ENCODE peak calls at places on chromosomes 2 and 18, in ten cellular contexts. One of them, this sample, is unnamed.
A peak's percentile ranks its signal among the peaks of the same experiment; 100 is the strongest.

GRCh38 chr2:101831351-101831865 is 133.9 kb downstream of the MAP4K4 start:
- DNase-seq in RWPE2: no peak
- DNase-seq in CD4-positive, CD25-positive, alpha-beta regulatory T cell: peak; percentile 79
- DNase-seq in uterus: peak; percentile 75
- DNase-seq in heart left ventricle: peak; percentile 79
- DNase-seq in testis: peak; percentile 87
- DNase-seq in suprapubic skin: peak; percentile 76
- DNase-seq in lower lobe of right lung: peak; percentile 56
- DNase-seq in body of pancreas: peak; percentile 73
- DNase-seq in colonic mucosa: peak; percentile 82
- DNase-seq in this sample: peak; percentile 80

GRCh38 chr18:9946831-9947230 is 33.0 kb downstream of the VAPA start:
- DNase-seq in heart left ventricle: no peak
- DNase-seq in testis: no peak
- DNase-seq in colonic mucosa: no peak
- DNase-seq in CD4-positive, CD25-positive, alpha-beta regulatory T cell: no peak
- DNase-seq in lower lobe of right lung: no peak
- DNase-seq in RWPE2: no peak
- DNase-seq in suprapubic skin: no peak
- DNase-seq in body of pancreas: no peak
- DNase-seq in uterus: no peak
- DNase-seq in this sample: no peak

GRCh38 chr2:38394903-38395341 is 17.8 kb upstream of the ATL2 start:
- DNase-seq in uterus: no peak
- DNase-seq in CD4-positive, CD25-positive, alpha-beta regulatory T cell: peak; percentile 49
- DNase-seq in colonic mucosa: no peak
- DNase-seq in testis: no peak
- DNase-seq in suprapubic skin: no peak
- DNase-seq in body of pancreas: no peak
- DNase-seq in heart left ventricle: no peak
- DNase-seq in RWPE2: no peak
- DNase-seq in lower lobe of right lung: no peak
- DNase-seq in this sample: no peak

GRCh38 chr2:190887089-190887488 is 6.5 kb downstream of the GLS start:
- DNase-seq in CD4-positive, CD25-positive, alpha-beta regulatory T cell: peak; percentile 33
- DNase-seq in RWPE2: no peak
- DNase-seq in body of pancreas: no peak
- DNase-seq in colonic mucosa: no peak
- DNase-seq in uterus: no peak
- DNase-seq in lower lobe of right lung: no peak
- DNase-seq in testis: no peak
- DNase-seq in suprapubic skin: no peak
- DNase-seq in heart left ventricle: no peak
- DNase-seq in this sample: no peak

GRCh38 chr2:119218478-119219064 is 5.1 kb upstream of the STEAP3 start:
- DNase-seq in testis: peak; percentile 66
- DNase-seq in uterus: no peak
- DNase-seq in lower lobe of right lung: peak; percentile 50
- DNase-seq in RWPE2: no peak
- DNase-seq in heart left ventricle: peak; percentile 41
- DNase-seq in colonic mucosa: no peak
- DNase-seq in suprapubic skin: no peak
- DNase-seq in body of pancreas: peak; percentile 70
- DNase-seq in CD4-positive, CD25-positive, alpha-beta regulatory T cell: no peak
- DNase-seq in this sample: no peak

GRCh38 chr2:229910832-229911412 is 10.9 kb downstream of the TRIP12 start:
- DNase-seq in suprapubic skin: no peak
- DNase-seq in body of pancreas: no peak
- DNase-seq in uterus: no peak
- DNase-seq in RWPE2: no peak
- DNase-seq in colonic mucosa: no peak
- DNase-seq in testis: no peak
- DNase-seq in lower lobe of right lung: no peak
- DNase-seq in CD4-positive, CD25-positive, alpha-beta regulatory T cell: peak; percentile 54
- DNase-seq in heart left ventricle: no peak
- DNase-seq in this sample: no peak

GRCh38 chr18:41144444-41144843 is 810.6 kb upstream of the PIK3C3 start:
- DNase-seq in body of pancreas: no peak
- DNase-seq in uterus: no peak
- DNase-seq in testis: no peak
- DNase-seq in RWPE2: peak; percentile 26
- DNase-seq in lower lobe of right lung: no peak
- DNase-seq in suprapubic skin: no peak
- DNase-seq in colonic mucosa: no peak
- DNase-seq in CD4-positive, CD25-positive, alpha-beta regulatory T cell: no peak
- DNase-seq in heart left ventricle: no peak
- DNase-seq in this sample: no peak

GRCh38 chr2:111667542-111668273 is 216.3 kb downstream of the ANAPC1 start:
- DNase-seq in RWPE2: no peak
- DNase-seq in lower lobe of right lung: no peak
- DNase-seq in body of pancreas: no peak
- DNase-seq in testis: no peak
- DNase-seq in colonic mucosa: peak; percentile 17
- DNase-seq in uterus: peak; percentile 33
- DNase-seq in CD4-positive, CD25-positive, alpha-beta regulatory T cell: peak; percentile 40
- DNase-seq in heart left ventricle: peak; percentile 50
- DNase-seq in suprapubic skin: no peak
- DNase-seq in this sample: peak; percentile 39

GRCh38 chr2:167275066-167275465 is 386.8 kb downstream of the XIRP2 start:
- DNase-seq in CD4-positive, CD25-positive, alpha-beta regulatory T cell: no peak
- DNase-seq in testis: no peak
- DNase-seq in body of pancreas: no peak
- DNase-seq in uterus: no peak
- DNase-seq in lower lobe of right lung: no peak
- DNase-seq in RWPE2: no peak
- DNase-seq in heart left ventricle: no peak
- DNase-seq in colonic mucosa: no peak
- DNase-seq in suprapubic skin: no peak
- DNase-seq in this sample: no peak
- H3K27ac ChIP-seq in CD4-positive, CD25-positive, alpha-beta regulatory T cell: no peak overlapping the region
- H3K27ac ChIP-seq in testis: no peak overlapping the region
- H3K27ac ChIP-seq in body of pancreas: no peak overlapping the region
- H3K27ac ChIP-seq in uterus: no peak overlapping the region
- H3K27ac ChIP-seq in lower lobe of right lung: no peak overlapping the region
- H3K27ac ChIP-seq in RWPE2: no peak overlapping the region
- H3K27ac ChIP-seq in heart left ventricle: no peak overlapping the region
- H3K27ac ChIP-seq in colonic mucosa: no peak overlapping the region
- H3K27ac ChIP-seq in suprapubic skin: no peak overlapping the region
- H3K27ac ChIP-seq in this sample: no peak overlapping the region

DNA sequence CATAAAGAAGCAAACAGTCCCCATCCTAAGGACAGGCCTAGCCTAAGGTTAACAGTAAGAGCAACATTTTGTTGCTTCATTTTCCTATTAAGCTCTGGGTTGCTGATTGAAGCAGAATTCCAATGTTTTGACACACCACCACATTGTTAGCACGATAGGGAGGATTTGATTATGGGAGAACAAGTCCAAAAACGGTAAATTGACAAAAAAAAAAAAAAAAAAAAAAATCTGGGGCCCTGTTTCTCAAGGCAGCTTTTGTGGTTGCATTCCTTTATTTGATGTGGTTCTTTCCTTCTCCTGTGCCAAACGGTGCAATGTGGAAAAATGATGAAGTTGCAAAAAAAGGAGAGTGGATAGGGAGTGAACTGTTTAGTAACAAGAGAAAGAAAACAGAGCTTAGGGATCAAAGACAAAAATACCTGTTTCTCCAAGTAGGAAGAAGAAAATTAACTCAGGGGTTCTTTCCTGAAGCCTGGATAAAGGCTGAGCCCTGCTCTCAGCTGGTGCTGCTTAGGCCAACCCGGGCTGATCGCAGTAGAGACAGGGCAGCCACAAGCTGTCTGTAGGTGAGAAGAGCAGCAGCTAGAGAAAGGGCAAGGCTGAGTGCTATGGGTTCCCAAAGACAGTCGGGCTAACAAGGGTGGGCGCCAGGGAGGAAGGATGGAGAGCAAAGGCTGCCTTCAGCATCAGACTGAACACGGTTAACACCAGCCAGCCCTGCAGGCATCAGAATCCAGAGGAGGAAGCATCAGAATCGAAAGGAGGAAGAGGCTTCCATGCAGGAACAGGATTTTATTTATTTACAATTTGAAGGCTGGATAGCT is 167.8 kb upstream of the FOSL2 start:
- DNase-seq in heart left ventricle: no peak
- DNase-seq in CD4-positive, CD25-positive, alpha-beta regulatory T cell: no peak
- DNase-seq in lower lobe of right lung: no peak
- DNase-seq in uterus: peak; percentile 19
- DNase-seq in testis: no peak
- DNase-seq in RWPE2: no peak
- DNase-seq in body of pancreas: no peak
- DNase-seq in colonic mucosa: peak; percentile 34
- DNase-seq in suprapubic skin: no peak
- DNase-seq in this sample: no peak
- H3K4me3 ChIP-seq in heart left ventricle: no peak overlapping the region
- H3K4me3 ChIP-seq in CD4-positive, CD25-positive, alpha-beta regulatory T cell: no peak overlapping the region
- H3K4me3 ChIP-seq in lower lobe of right lung: no peak overlapping the region
- H3K4me3 ChIP-seq in uterus: no peak overlapping the region
- H3K4me3 ChIP-seq in testis: no peak overlapping the region
- H3K4me3 ChIP-seq in RWPE2: no peak overlapping the region
- H3K4me3 ChIP-seq in body of pancreas: no peak overlapping the region
- H3K4me3 ChIP-seq in colonic mucosa: no peak overlapping the region
- H3K4me3 ChIP-seq in suprapubic skin: no peak overlapping the region
- H3K4me3 ChIP-seq in this sample: no peak overlapping the region

DNA sequence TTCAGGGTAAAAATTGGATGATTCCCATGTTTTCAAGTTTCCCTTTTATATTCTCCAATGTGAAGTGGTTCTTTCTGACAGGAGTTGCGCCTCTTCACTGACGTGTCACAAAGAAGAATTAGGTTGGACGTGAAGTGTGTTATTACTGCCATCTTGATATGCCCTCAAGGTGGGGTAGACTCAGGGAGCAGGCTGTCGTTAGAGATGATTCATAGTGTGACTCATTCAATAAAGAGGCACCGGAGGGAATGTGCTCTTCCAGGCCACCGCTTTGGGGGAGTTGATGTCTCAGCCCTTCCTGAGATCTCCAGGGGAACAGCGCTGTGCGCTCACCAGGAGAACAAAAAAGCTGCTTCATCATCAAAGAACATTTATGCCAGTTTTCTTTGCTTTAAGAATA is 3.6 kb upstream of the DGKD start:
- DNase-seq in lower lobe of right lung: no peak
- DNase-seq in colonic mucosa: peak; percentile 60
- DNase-seq in body of pancreas: no peak
- DNase-seq in testis: no peak
- DNase-seq in suprapubic skin: no peak
- DNase-seq in uterus: peak; percentile 39
- DNase-seq in RWPE2: peak; percentile 84
- DNase-seq in heart left ventricle: no peak
- DNase-seq in CD4-positive, CD25-positive, alpha-beta regulatory T cell: no peak
- DNase-seq in this sample: no peak
- H3K4me1 ChIP-seq in lower lobe of right lung: peaks cover 22% of the 10 kb centered on the region
- H3K4me1 ChIP-seq in colonic mucosa: peaks cover 27% of the 10 kb centered on the region
- H3K4me1 ChIP-seq in body of pancreas: peaks cover 15% of the 10 kb centered on the region
- H3K4me1 ChIP-seq in testis: peaks cover 11% of the 10 kb centered on the region
- H3K4me1 ChIP-seq in suprapubic skin: peaks cover 32% of the 10 kb centered on the region
- H3K4me1 ChIP-seq in uterus: peaks cover 7% of the 10 kb centered on the region
- H3K4me1 ChIP-seq in RWPE2: peaks cover 25% of the 10 kb centered on the region
- H3K4me1 ChIP-seq in heart left ventricle: peaks cover 20% of the 10 kb centered on the region
- H3K4me1 ChIP-seq in CD4-positive, CD25-positive, alpha-beta regulatory T cell: peaks cover 19% of the 10 kb centered on the region
- H3K4me1 ChIP-seq in this sample: peaks cover 2% of the 10 kb centered on the region

GRCh38 chr2:64482765-64483504 is 29.0 kb downstream of the LGALSL start:
- DNase-seq in testis: peak; percentile 45
- DNase-seq in suprapubic skin: no peak
- DNase-seq in heart left ventricle: no peak
- DNase-seq in colonic mucosa: no peak
- DNase-seq in RWPE2: no peak
- DNase-seq in body of pancreas: peak; percentile 19
- DNase-seq in lower lobe of right lung: no peak
- DNase-seq in uterus: no peak
- DNase-seq in CD4-positive, CD25-positive, alpha-beta regulatory T cell: no peak
- DNase-seq in this sample: no peak
- H3K27ac ChIP-seq in testis: no peak overlapping the region
- H3K27ac ChIP-seq in suprapubic skin: peak overlapping the region; percentile 32
- H3K27ac ChIP-seq in heart left ventricle: no peak overlapping the region
- H3K27ac ChIP-seq in colonic mucosa: no peak overlapping the region
- H3K27ac ChIP-seq in RWPE2: no peak overlapping the region
- H3K27ac ChIP-seq in body of pancreas: no peak overlapping the region
- H3K27ac ChIP-seq in lower lobe of right lung: no peak overlapping the region
- H3K27ac ChIP-seq in uterus: no peak overlapping the region
- H3K27ac ChIP-seq in CD4-positive, CD25-positive, alpha-beta regulatory T cell: no peak overlapping the region
- H3K27ac ChIP-seq in this sample: no peak overlapping the region

GRCh38 chr2:214489181-214489580 is 78.3 kb downstream of the VWC2L start:
- DNase-seq in CD4-positive, CD25-positive, alpha-beta regulatory T cell: no peak
- DNase-seq in uterus: no peak
- DNase-seq in body of pancreas: no peak
- DNase-seq in heart left ventricle: no peak
- DNase-seq in lower lobe of right lung: no peak
- DNase-seq in colonic mucosa: no peak
- DNase-seq in testis: no peak
- DNase-seq in RWPE2: no peak
- DNase-seq in suprapubic skin: no peak
- DNase-seq in this sample: no peak
- H3K4me3 ChIP-seq in CD4-positive, CD25-positive, alpha-beta regulatory T cell: no peak overlapping the region
- H3K4me3 ChIP-seq in uterus: no peak overlapping the region
- H3K4me3 ChIP-seq in body of pancreas: no peak overlapping the region
- H3K4me3 ChIP-seq in heart left ventricle: no peak overlapping the region
- H3K4me3 ChIP-seq in lower lobe of right lung: no peak overlapping the region
- H3K4me3 ChIP-seq in colonic mucosa: no peak overlapping the region
- H3K4me3 ChIP-seq in testis: no peak overlapping the region
- H3K4me3 ChIP-seq in RWPE2: no peak overlapping the region
- H3K4me3 ChIP-seq in suprapubic skin: no peak overlapping the region
- H3K4me3 ChIP-seq in this sample: no peak overlapping the region

GRCh38 chr2:28247747-28248146 is 144.9 kb upstream of the FOSL2 start:
- DNase-seq in uterus: no peak
- DNase-seq in CD4-positive, CD25-positive, alpha-beta regulatory T cell: no peak
- DNase-seq in heart left ventricle: no peak
- DNase-seq in body of pancreas: no peak
- DNase-seq in testis: no peak
- DNase-seq in lower lobe of right lung: no peak
- DNase-seq in RWPE2: no peak
- DNase-seq in colonic mucosa: no peak
- DNase-seq in suprapubic skin: no peak
- DNase-seq in this sample: no peak

GRCh38 chr2:28253543-28253942 is 139.1 kb upstream of the FOSL2 start:
- DNase-seq in testis: no peak
- DNase-seq in suprapubic skin: no peak
- DNase-seq in CD4-positive, CD25-positive, alpha-beta regulatory T cell: no peak
- DNase-seq in lower lobe of right lung: no peak
- DNase-seq in heart left ventricle: no peak
- DNase-seq in uterus: no peak
- DNase-seq in colonic mucosa: no peak
- DNase-seq in body of pancreas: no peak
- DNase-seq in RWPE2: no peak
- DNase-seq in this sample: no peak

GRCh38 chr2:28250006-28250405 is 142.7 kb upstream of the FOSL2 start:
- DNase-seq in CD4-positive, CD25-positive, alpha-beta regulatory T cell: no peak
- DNase-seq in uterus: no peak
- DNase-seq in colonic mucosa: no peak
- DNase-seq in body of pancreas: no peak
- DNase-seq in testis: no peak
- DNase-seq in lower lobe of right lung: no peak
- DNase-seq in RWPE2: peak; percentile 93
- DNase-seq in suprapubic skin: no peak
- DNase-seq in heart left ventricle: no peak
- DNase-seq in this sample: no peak

GRCh38 chr2:28252308-28252707 is 140.3 kb upstream of the FOSL2 start:
- DNase-seq in body of pancreas: no peak
- DNase-seq in heart left ventricle: no peak
- DNase-seq in testis: no peak
- DNase-seq in CD4-positive, CD25-positive, alpha-beta regulatory T cell: peak; percentile 90
- DNase-seq in uterus: no peak
- DNase-seq in colonic mucosa: peak; percentile 34
- DNase-seq in suprapubic skin: no peak
- DNase-seq in lower lobe of right lung: no peak
- DNase-seq in RWPE2: no peak
- DNase-seq in this sample: no peak

GRCh38 chr2:28251337-28251736 is 141.3 kb upstream of the FOSL2 start:
- DNase-seq in RWPE2: no peak
- DNase-seq in uterus: no peak
- DNase-seq in CD4-positive, CD25-positive, alpha-beta regulatory T cell: peak; percentile 89
- DNase-seq in testis: no peak
- DNase-seq in body of pancreas: no peak
- DNase-seq in heart left ventricle: no peak
- DNase-seq in colonic mucosa: no peak
- DNase-seq in suprapubic skin: no peak
- DNase-seq in lower lobe of right lung: no peak
- DNase-seq in this sample: no peak
- H3K4me1 ChIP-seq in RWPE2: peaks cover 12% of the 10 kb centered on the region
- H3K4me1 ChIP-seq in uterus: no peaks in the 10 kb centered on the region
- H3K4me1 ChIP-seq in CD4-positive, CD25-positive, alpha-beta regulatory T cell: peaks cover 16% of the 10 kb centered on the region
- H3K4me1 ChIP-seq in testis: no peaks in the 10 kb centered on the region
- H3K4me1 ChIP-seq in body of pancreas: no peaks in the 10 kb centered on the region
- H3K4me1 ChIP-seq in heart left ventricle: peaks cover 14% of the 10 kb centered on the region
- H3K4me1 ChIP-seq in colonic mucosa: no peaks in the 10 kb centered on the region
- H3K4me1 ChIP-seq in suprapubic skin: peaks cover 6% of the 10 kb centered on the region
- H3K4me1 ChIP-seq in lower lobe of right lung: no peaks in the 10 kb centered on the region
- H3K4me1 ChIP-seq in this sample: peaks cover 6% of the 10 kb centered on the region